ENCODE peak calls at places on chromosomes 11 and 22, in seven cellular contexts. D, O, G, S, V, B and M are unnamed samples.

GRCh38 chr11:93741882-93742226 is 382 bp downstream of the C11orf54 start:
- DNase-seq in D (no peak), O (no peak), G (no peak), S (no peak), V (no peak), B (no peak), M (peak)

GRCh38 chr11:96001037-96001436 is 77.1 kb upstream of the MTMR2 start:
- DNase-seq in D (peak), O (no peak), G (peak), S (peak), V (peak), B (no peak), M (no peak)

GRCh38 chr11:75275581-75275980 is 35.0 kb downstream of the TPBGL start:
- DNase-seq in D (no peak), O (peak), G (no peak), S (no peak), V (no peak), B (peak), M (peak)

GRCh38 chr11:14619580-14619979 is 24.0 kb upstream of the PDE3B start:
- DNase-seq in D (no peak), O (no peak), G (no peak), S (no peak), V (no peak), B (no peak), M (no peak)

GRCh38 chr11:22674470-22675426 is 8.3 kb downstream of the GAS2 start:
- DNase-seq in D (no peak), O (no peak), G (no peak), S (no peak), V (no peak), B (no peak), M (no peak)

GRCh38 chr11:92226331-92227232 is 2.0 kb downstream of the FAT3 start:
- DNase-seq in D (no peak), O (no peak), G (no peak), S (peak), V (no peak), B (peak), M (no peak)

GRCh38 chr11:11416917-11417316 is 63.9 kb upstream of the CSNK2A3 start:
- DNase-seq in D (no peak), O (no peak), G (no peak), S (no peak), V (no peak), B (no peak), M (no peak)

GRCh38 chr11:43573873-43574272 is 106.7 kb upstream of the HSD17B12 start:
- DNase-seq in D (no peak), O (no peak), G (no peak), S (no peak), V (no peak), B (no peak), M (no peak)

GRCh38 chr11:75492181-75492820 is 33.4 kb downstream of the GDPD5 start:
- DNase-seq in D (no peak), O (peak), G (no peak), S (no peak), V (no peak), B (peak), M (no peak)

GRCh38 chr22:46848227-46848626 is 85.8 kb downstream of the TBC1D22A start:
- DNase-seq in D (no peak), O (no peak), G (no peak), S (no peak), V (peak), B (no peak), M (no peak)

GRCh38 chr11:113137735-113138529 is 176.5 kb upstream of the TTC12 start:
- DNase-seq in D (no peak), O (no peak), G (no peak), S (no peak), V (no peak), B (no peak), M (no peak)

GRCh38 chr11:133579165-133580031 is 47.1 kb upstream of the OPCML start:
- DNase-seq in D (no peak), O (no peak), G (no peak), S (no peak), V (no peak), B (peak), M (no peak)

GRCh38 chr11:22510741-22511140 is 114.9 kb downstream of the FANCF start:
- DNase-seq in D (no peak), O (no peak), G (no peak), S (no peak), V (no peak), B (no peak), M (no peak)

GRCh38 chr11:73344191-73344607 is 32.0 kb upstream of the RELT start:
- DNase-seq in D (peak), O (no peak), G (no peak), S (peak), V (no peak), B (no peak), M (no peak)

GRCh38 chr11:57180141-57180561 is 1.6 kb upstream of the LRRC55 start:
- DNase-seq in D (no peak), O (no peak), G (peak), S (no peak), V (no peak), B (peak), M (no peak)

GRCh38 chr11:10325398-10326079 is 20.7 kb downstream of the ADM start:
- DNase-seq in D (no peak), O (no peak), G (no peak), S (no peak), V (no peak), B (no peak), M (no peak)

GRCh38 chr11:133950874-133951483 is 5.8 kb downstream of the IGSF9B start:
- DNase-seq in D (no peak), O (no peak), G (no peak), S (peak), V (no peak), B (peak), M (peak)

GRCh38 chr11:17631702-17632365 is 84.8 kb downstream of the OTOG start:
- DNase-seq in D (no peak), O (no peak), G (no peak), S (no peak), V (no peak), B (no peak), M (no peak)
- TF ChIP-seq CTCF in D (no peak), O (no peak), G (no peak), S (no peak), V (no peak), B (peak), M (no peak)

DNA sequence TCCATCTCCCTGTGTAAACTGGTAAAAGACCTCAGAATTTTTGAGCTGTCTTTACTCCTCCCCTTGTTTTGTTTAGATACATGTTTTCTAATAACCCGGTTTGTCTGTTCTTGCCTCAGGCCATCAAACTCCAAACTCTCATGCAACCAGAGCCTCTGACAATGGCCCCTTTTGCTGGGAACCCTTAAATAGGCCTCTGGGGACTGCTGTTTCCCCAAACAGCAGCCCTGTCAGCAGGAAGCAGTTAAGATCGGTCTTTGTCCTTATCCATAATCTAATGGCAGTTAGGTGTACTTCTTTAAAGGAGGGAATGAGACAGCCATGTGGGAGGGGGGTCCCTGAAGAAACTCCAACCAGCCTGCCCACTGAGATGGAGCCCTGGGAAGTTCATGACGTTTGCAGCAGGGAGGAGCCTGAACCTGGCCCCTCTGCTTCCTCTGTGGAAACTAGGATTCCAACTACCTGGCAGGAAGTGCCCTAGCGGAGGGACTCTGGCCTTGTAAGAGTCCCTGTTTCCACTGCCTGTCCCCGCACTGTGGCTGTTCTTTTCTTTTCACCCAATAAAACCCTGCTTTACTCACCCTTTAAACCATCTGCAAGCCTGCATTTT is 1354.4 kb downstream of the LRRC4C start:
- DNase-seq in D (no peak), O (no peak), G (no peak), S (no peak), V (no peak), B (no peak), M (no peak)
- TF ChIP-seq CTCF in D (no peak), O (no peak), G (no peak), S (no peak), V (no peak), B (no peak), M (no peak)

DNA sequence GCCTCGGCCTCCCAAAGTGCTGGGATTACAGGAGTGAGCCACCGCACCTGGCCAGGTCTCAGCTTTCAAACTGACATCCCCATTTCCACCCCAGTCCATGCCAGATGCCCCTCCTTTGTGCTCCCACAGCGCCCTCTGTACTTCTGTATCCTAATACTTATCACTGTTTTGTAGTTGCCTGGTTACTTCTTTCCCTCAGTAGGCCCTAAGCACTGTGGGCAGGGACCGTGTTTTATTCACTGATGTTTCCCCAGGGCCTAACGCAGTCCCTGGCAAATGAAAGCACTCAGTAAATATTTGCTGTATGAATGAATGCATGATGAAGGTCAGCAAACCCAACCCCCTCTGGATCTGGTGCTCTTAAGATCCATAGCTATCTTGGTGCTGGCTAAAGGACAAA is 2.2 kb upstream of the TRIM3 start:
- DNase-seq in D (no peak), O (no peak), G (no peak), S (no peak), V (no peak), B (peak), M (no peak)
- TF ChIP-seq CTCF in D (no peak), O (no peak), G (no peak), S (no peak), V (no peak), B (peak), M (no peak)

GRCh38 chr22:25880524-25880923 is 138.5 kb downstream of the MYO18B start:
- DNase-seq in D (no peak), O (no peak), G (no peak), S (no peak), V (no peak), B (no peak), M (no peak)
- TF ChIP-seq CTCF in D (no peak), O (no peak), G (no peak), S (no peak), V (no peak), B (peak), M (peak)

DNA sequence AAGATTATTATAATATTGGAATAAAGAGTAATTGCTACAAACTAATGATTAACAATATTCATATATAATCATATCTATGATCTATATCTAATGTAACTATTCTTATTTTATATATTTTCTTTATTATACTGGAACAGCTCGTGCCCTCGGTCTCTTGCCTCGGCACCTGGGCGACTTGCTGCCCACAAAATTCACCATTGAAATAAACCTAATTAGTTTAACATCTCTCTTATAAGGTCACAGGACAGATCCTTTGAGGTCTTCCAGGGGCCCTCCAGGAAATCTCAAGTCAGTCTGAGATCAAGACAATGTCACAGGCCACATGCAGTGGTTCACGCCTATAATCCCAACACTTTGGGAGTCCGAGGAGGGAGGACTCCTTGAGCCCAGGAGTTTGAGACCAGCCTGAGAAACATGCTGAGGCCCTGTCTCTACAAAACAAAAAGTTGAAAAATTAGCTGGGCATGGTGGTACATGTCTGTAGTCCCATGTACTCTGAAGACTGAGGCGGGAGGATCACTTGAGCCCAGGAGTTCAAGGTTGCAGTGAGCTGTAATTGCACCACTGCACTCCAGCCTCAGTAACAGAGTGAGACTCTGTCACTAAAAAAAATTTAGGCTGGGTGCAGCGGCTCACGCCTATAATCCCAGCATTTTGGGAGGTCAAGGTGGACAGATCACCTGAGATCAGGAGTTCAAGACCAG is 6.6 kb upstream of the TXNRD2 start:
- DNase-seq in D (no peak), O (no peak), G (no peak), S (no peak), V (no peak), B (no peak), M (no peak)
- TF ChIP-seq CTCF in D (no peak), O (peak), G (no peak), S (no peak), V (no peak), B (peak), M (no peak)

GRCh38 chr11:109040303-109040702 is 375.4 kb downstream of the DDX10 start:
- DNase-seq in D (no peak), O (no peak), G (no peak), S (no peak), V (no peak), B (peak), M (no peak)
- TF ChIP-seq CTCF in D (no peak), O (no peak), G (no peak), S (no peak), V (no peak), B (peak), M (peak)

GRCh38 chr22:50641696-50642607 is 14.0 kb upstream of the ARSA start:
- DNase-seq in D (no peak), O (no peak), G (no peak), S (peak), V (no peak), B (peak), M (no peak)
- TF ChIP-seq CTCF in D (no peak), O (no peak), G (peak), S (peak), V (no peak), B (peak), M (peak)